ENCODE peak calls at places on chromosomes 6 and 20, in five cellular contexts. E is tibial artery; B is aorta; N is CD4-positive, alpha-beta T cell; I is IMR-90. A is an unnamed sample.

GRCh38 chr6:33914519-33915120 is 110.8 kb upstream of the MLN start:
- DNase-seq in B (no peak), N (peak), I (no peak), E (no peak), A (no peak)

GRCh38 chr20:40958598-40958997 is 70.0 kb upstream of the TOP1 start:
- DNase-seq in N (no peak), B (no peak), E (peak), I (no peak), A (no peak)

GRCh38 chr6:122184260-122184934 is 215.1 kb upstream of the HSF2 start:
- DNase-seq in N (no peak), B (no peak), I (peak), E (no peak), A (peak)

GRCh38 chr6:108716801-108717791 is 131.1 kb upstream of the ARMC2 start:
- DNase-seq in E (no peak), I (no peak), B (no peak), N (no peak), A (no peak)

GRCh38 chr6:2739335-2739734 is 11.4 kb downstream of the MYLK4 start:
- DNase-seq in B (no peak), I (peak), N (no peak), E (no peak), A (no peak)

GRCh38 chr20:37596890-37597539 is 69.3 kb upstream of the BLCAP start:
- DNase-seq in I (no peak), B (no peak), E (no peak), N (no peak), A (no peak)

GRCh38 chr20:5073154-5074049 is 46.4 kb downstream of the PCNA start:
- DNase-seq in N (no peak), I (peak), E (peak), B (peak), A (no peak)

GRCh38 chr6:22113046-22113766 is 183.6 kb downstream of the PRL start:
- DNase-seq in B (peak), E (no peak), N (no peak), I (peak), A (peak)

GRCh38 chr6:57106990-57107389 is 17.0 kb downstream of the ZNF451 start:
- DNase-seq in I (no peak), B (no peak), N (no peak), E (no peak), A (no peak)

GRCh38 chr6:131744888-131745287 is 34.1 kb upstream of the CTAGE9 start:
- DNase-seq in I (no peak), E (no peak), N (no peak), B (no peak), A (no peak)

GRCh38 chr20:50745634-50746137 is 14.3 kb downstream of the PARD6B start:
- DNase-seq in B (no peak), N (no peak), E (no peak), I (no peak), A (no peak)
- H3K27ac ChIP-seq in B (no peak), N (no peak), E (peak), I (no peak), A (peak)

GRCh38 chr6:27795697-27796494 is 116.3 kb downstream of the OR2B2 start:
- DNase-seq in E (no peak), N (no peak), B (no peak), I (peak), A (peak)
- H3K27ac ChIP-seq in E (no peak), N (no peak), B (no peak), I (no peak), A (no peak)

GRCh38 chr20:43900496-43900895 is 14.2 kb upstream of the TOX2 start:
- DNase-seq in N (no peak), E (no peak), B (no peak), I (no peak), A (no peak)

GRCh38 chr20:43906505-43907034 is 8.1 kb upstream of the TOX2 start:
- DNase-seq in B (no peak), E (no peak), I (no peak), N (no peak), A (no peak)

GRCh38 chr20:43901296-43901695 is 13.4 kb upstream of the TOX2 start:
- DNase-seq in I (no peak), N (no peak), B (no peak), E (no peak), A (no peak)

GRCh38 chr20:43904778-43905177 is 9.9 kb upstream of the TOX2 start:
- DNase-seq in N (no peak), I (no peak), E (no peak), B (no peak), A (no peak)

DNA sequence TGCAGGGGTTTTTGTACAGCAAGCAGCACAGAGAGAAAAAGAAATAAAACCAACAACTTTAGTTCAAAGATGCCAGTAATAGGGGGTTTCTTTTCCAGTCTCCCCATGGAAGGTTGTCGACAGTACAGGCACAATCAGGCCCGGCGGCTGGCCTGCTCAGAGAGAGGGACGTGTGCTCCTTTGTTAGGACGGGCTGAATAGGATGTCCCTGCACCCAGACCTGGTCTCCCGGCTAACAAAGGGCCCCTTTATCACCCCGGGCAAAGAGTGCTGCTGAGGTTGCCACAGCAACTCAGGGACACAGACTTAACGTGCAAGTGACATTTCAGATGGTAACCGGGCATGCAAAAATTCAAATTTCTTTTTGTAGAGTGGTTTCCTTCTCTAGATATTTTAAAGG is 10.5 kb upstream of the TOX2 start:
- DNase-seq in N (no peak), E (no peak), B (no peak), I (no peak), A (no peak)
- H3K27ac ChIP-seq in N (no peak), E (no peak), B (no peak), I (no peak), A (no peak)

DNA sequence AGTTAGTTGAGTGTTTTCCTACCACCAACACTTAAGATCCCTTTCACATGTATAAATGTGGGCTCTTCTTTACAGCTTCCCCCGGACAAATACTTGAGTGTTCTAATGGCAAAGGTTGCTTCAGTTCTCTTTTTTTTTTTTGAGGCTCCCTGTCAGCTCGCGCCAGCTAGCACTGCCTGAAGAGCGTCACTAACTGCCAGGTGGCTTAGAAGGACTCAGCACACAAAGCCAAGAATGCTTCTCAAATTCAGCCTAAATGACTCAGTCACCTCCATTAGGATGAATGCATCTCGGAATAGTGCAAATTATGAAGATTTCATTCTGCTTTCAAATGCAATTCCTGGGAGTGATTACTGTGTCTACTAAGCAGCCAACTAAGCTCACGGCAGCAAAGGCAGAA is 150.7 kb upstream of the BTBD3 start:
- DNase-seq in E (no peak), I (peak), N (no peak), B (no peak), A (no peak)
- H3K27ac ChIP-seq in E (no peak), I (no peak), N (no peak), B (no peak), A (no peak)

GRCh38 chr6:53536561-53536960 is 8.3 kb downstream of the GCLC start:
- DNase-seq in B (no peak), N (no peak), E (no peak), I (no peak), A (no peak)
- H3K27ac ChIP-seq in B (no peak), N (no peak), E (no peak), I (no peak), A (no peak)

DNA sequence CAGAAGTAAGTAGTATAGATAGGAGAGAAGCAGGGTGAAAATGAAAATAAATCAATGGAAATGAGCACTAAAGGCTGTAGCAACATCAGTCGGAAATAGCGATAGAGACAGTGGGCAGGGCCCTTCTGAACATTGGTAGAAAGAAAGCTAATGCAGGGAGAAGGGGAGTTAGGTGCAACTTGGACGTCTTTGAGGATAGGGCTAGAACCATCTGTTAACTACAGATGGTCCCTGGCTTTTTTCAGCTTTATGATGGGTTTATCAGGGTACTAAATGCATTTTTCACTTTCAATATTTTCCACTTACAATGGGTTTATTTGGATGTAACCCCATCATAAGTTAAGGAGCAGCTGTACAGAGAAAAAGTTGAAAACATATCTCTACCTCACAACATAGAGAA is 72.8 kb upstream of the CNR1 start:
- DNase-seq in E (no peak), B (no peak), N (no peak), I (no peak), A (no peak)
- H3K27ac ChIP-seq in E (no peak), B (no peak), N (no peak), I (no peak), A (no peak)

GRCh38 chr6:152975204-152975915 is 7.5 kb downstream of the FBXO5 start:
- DNase-seq in I (no peak), B (no peak), N (no peak), E (no peak), A (peak)

GRCh38 chr6:152973916-152974315 is 8.9 kb downstream of the FBXO5 start:
- DNase-seq in B (no peak), N (no peak), E (no peak), I (no peak), A (no peak)

DNA sequence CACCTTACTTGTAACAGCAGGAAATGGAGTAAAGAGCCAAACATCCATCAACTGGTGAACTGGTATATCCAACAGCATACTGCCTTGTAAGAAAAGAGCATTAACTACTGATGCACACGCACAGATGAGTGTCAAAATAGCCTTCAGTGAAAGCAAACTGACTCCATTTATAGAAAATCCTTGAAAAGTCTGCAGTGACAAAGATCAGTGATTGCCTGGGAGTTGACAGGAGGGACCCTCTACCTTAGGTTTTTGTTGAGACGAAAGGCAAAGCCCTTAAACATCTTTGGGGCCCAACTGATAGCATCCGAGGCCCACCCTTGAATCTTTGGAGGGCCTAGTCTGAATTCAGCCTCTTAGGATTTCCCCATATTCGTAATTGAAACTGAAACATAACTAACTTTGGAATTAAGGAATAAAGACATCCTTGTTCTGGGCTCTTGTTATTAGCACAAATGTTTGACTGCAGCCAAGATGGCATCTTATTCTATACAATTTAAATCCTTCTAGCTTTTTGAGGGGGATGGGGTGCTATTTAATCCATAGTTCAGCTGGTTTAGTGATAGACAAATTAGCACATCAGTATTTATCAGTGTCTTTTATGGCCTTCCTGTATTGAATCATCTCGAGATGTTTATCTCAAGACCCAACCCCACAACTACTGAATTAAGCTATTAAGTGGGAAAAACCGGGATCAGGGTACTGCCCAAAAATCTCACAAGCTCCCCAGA is 13.0 kb downstream of the FBXO5 start:
- DNase-seq in N (no peak), E (no peak), I (no peak), B (no peak), A (no peak)
- H3K27ac ChIP-seq in N (no peak), E (no peak), I (no peak), B (no peak), A (no peak)

GRCh38 chr6:28864321-28864923 is 59.4 kb downstream of the TRIM27 start:
- DNase-seq in B (no peak), N (no peak), E (no peak), I (no peak), A (no peak)
- H3K27ac ChIP-seq in B (no peak), N (peak), E (peak), I (no peak), A (no peak)

DNA sequence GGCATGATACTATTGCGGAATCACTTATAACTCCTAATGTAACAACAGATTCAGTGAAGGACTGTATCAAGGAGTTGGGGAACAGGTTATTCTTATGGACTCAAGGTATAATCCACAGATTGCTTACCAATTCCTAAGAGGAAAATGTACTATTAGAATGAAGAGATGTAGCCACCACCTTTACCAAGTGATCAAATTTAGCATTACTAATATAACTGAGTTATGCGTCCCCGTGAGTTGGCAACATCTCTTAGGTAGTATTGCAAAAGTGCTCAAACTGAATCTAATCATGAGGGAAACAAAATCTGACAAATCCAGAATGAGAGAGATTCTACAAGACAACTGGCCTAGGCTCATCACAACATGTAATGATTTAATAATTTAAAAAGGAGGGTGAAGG is 777 bp upstream of the SNRNP48 start:
- DNase-seq in I (no peak), N (no peak), E (no peak), B (no peak), A (no peak)
- H3K27ac ChIP-seq in I (no peak), N (no peak), E (peak), B (no peak), A (no peak)

DNA sequence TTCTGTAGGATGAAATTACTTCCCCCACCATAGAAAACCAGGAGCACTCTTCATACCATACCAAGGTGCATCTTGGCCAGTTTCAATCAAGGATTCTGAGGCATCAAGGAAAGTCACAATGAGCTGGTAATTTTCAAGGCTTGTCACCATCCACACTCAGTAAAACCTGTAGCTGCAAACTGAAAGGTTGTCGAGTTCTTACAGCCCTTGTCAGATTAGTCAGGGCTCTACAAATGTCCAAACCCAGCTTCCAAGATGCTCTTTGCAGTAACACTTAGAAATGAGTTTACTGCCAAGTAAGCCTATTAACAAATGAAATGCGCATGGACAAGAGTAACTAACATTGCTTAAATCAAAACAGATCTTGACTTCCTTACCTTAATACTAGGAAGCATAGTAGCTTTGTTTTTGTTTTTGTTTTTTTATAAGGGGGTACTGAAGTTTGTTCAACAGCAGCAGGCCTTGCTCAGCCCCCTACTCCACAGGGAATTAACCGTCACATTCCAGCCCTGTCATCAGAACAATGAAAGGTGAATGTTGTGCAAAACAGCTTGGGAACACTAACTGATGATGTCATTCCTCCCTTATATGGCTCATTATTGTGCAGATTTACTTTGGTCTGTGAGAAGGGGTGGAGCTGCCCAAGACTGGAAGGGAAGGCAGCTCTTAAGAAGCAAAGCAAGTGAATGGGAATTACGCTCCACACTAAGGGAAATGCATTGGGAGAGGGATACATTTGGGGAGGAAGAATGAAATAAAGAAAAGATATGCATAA is 49.9 kb upstream of the TMEM30A start:
- DNase-seq in B (no peak), E (no peak), I (peak), N (no peak), A (peak)
- H3K27ac ChIP-seq in B (peak), E (peak), I (no peak), N (no peak), A (peak)